ENCODE peak calls at places on chromosome 1, in six cellular contexts. O, E, T, W, G and J are unnamed samples.
A peak's percentile ranks its signal among the peaks of the same experiment; 100 is the strongest.

GRCh38 chr1:36446261-36446660 is 4.0 kb downstream of the OSCP1 start:
- DNase-seq in O (no peak), E (no peak), T (no peak), W (peak; percentile 59), G (no peak), J (no peak)

GRCh38 chr1:89757532-89757931 is 63.3 kb upstream of the LRRC8D start:
- DNase-seq in O (peak; percentile 78), E (no peak), T (peak; percentile 57), W (peak; percentile 35), G (no peak), J (no peak)

GRCh38 chr1:2912424-2912823 is 108.8 kb upstream of the ACTRT2 start:
- DNase-seq in O (no peak), E (no peak), T (no peak), W (no peak), G (no peak), J (no peak)

GRCh38 chr1:210584439-210585113 is 255.9 kb downstream of the HHAT start:
- DNase-seq in O (peak; percentile 71), E (peak; percentile 50), T (peak; percentile 41), W (peak; percentile 75), G (peak; percentile 21), J (peak; percentile 32)

GRCh38 chr1:115544131-115544530 is 97.6 kb upstream of the VANGL1 start:
- DNase-seq in O (no peak), E (no peak), T (no peak), W (no peak), G (no peak), J (peak; percentile 14)

GRCh38 chr1:152029144-152029936 is 7.5 kb downstream of the S100A11 start:
- DNase-seq in O (no peak), E (no peak), T (no peak), W (no peak), G (no peak), J (no peak)

GRCh38 chr1:56803561-56804156 is 15.5 kb downstream of the FYB2 start:
- DNase-seq in O (no peak), E (peak; percentile 10), T (no peak), W (peak; percentile 34), G (no peak), J (no peak)

GRCh38 chr1:94805912-94806311 is 14.2 kb upstream of the SLC44A3 start:
- DNase-seq in O (peak; percentile 61), E (peak; percentile 30), T (peak; percentile 44), W (peak; percentile 63), G (peak; percentile 59), J (no peak)

GRCh38 chr1:19448491-19449439 is 36.6 kb downstream of the CAPZB start:
- DNase-seq in O (peak; percentile 60), E (peak; percentile 97), T (no peak), W (peak; percentile 89), G (peak; percentile 65), J (peak; percentile 88)

GRCh38 chr1:229270547-229271447 is at the start of gene RAB4A:
- DNase-seq in O (peak; percentile 92), E (peak; percentile 44), T (peak; percentile 66), W (peak; percentile 99), G (peak; percentile 77), J (peak; percentile 34)

GRCh38 chr1:27538793-27539192 is 48.8 kb upstream of the WASF2 start:
- DNase-seq in O (no peak), E (peak; percentile 67), T (peak; percentile 12), W (no peak), G (no peak), J (no peak)

GRCh38 chr1:201881617-201882016 is 7.1 kb upstream of the SHISA4 start:
- DNase-seq in O (no peak), E (no peak), T (no peak), W (no peak), G (no peak), J (no peak)

GRCh38 chr1:156663178-156663577 is 14.0 kb downstream of the NES start:
- DNase-seq in O (no peak), E (no peak), T (no peak), W (no peak), G (peak; percentile 58), J (no peak)

GRCh38 chr1:66291047-66291864 is 242.7 kb upstream of the SGIP1 start:
- DNase-seq in O (no peak), E (no peak), T (no peak), W (no peak), G (no peak), J (no peak)

GRCh38 chr1:175130649-175131045 is 61.9 kb downstream of the KIAA0040 start:
- DNase-seq in O (no peak), E (no peak), T (no peak), W (no peak), G (no peak), J (no peak)

GRCh38 chr1:154727409-154727808 is 119.4 kb upstream of the ADAR start:
- DNase-seq in O (no peak), E (no peak), T (no peak), W (no peak), G (no peak), J (no peak)

GRCh38 chr1:154730986-154731489 is 123.1 kb upstream of the ADAR start:
- DNase-seq in O (no peak), E (no peak), T (no peak), W (no peak), G (peak; percentile 71), J (no peak)

GRCh38 chr1:154729598-154729997 is 121.6 kb upstream of the ADAR start:
- DNase-seq in O (no peak), E (no peak), T (no peak), W (no peak), G (peak; percentile 28), J (no peak)

GRCh38 chr1:154729031-154729442 is 121.1 kb upstream of the ADAR start:
- DNase-seq in O (no peak), E (no peak), T (no peak), W (no peak), G (peak; percentile 68), J (no peak)

GRCh38 chr1:154730251-154730650 is 122.3 kb upstream of the ADAR start:
- DNase-seq in O (no peak), E (no peak), T (no peak), W (no peak), G (no peak), J (no peak)
- H3K4me3 ChIP-seq in O (no peak overlapping the region), E (no peak overlapping the region), T (no peak overlapping the region), W (no peak overlapping the region), G (no peak overlapping the region), J (no peak overlapping the region)

DNA sequence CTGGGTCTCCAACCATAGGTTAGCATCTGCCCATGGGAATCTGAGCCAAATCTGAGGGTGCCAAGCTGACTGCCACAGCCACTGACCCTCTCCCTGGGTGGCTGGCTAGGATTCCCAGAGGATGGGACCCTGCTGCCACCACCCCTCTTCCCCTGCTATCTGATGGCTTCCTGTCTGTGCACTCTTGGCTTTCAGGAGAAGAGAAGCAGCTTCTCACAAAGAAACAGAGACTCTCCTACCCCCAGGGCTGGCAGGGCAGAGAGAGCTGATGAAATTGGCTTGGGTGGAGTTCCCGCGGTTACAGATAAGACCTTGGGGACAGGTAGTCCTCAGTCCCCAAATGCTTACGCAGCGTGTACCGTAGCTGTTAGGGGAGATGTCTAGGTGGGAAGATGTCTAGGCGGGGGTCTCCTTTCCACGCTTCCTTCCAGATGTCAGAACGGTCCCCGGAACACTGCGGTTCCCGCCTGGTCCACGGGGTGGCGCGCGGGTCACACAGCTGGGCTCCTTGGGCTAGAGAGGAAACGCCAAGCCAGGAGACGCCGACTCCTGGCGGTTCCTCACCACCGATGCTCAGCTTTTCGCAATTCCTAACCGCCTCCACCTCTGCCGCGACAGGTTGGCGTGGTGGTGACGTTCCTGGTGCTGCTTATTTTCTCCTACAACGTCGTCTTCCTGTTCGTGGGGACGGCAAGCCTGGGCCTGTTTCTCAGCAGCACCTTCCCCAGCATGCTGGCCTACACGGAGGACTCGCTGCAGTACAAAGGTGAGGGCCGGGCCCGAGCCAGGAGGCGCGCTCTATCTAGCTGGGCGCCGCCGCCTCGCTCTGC is 40.1 kb downstream of the ELK4 start:
- DNase-seq in O (peak; percentile 89), E (no peak), T (peak; percentile 89), W (peak; percentile 87), G (peak; percentile 89), J (peak; percentile 10)
- H3K4me3 ChIP-seq in O (peak overlapping the region; percentile 44), E (peak overlapping the region; percentile 31), T (peak overlapping the region; percentile 61), W (peak overlapping the region; percentile 41), G (peak overlapping the region; percentile 37), J (peak overlapping the region; percentile 24)

GRCh38 chr1:159190441-159190840 is 14.2 kb upstream of the ACKR1 start:
- DNase-seq in O (no peak), E (no peak), T (no peak), W (no peak), G (no peak), J (no peak)

GRCh38 chr1:159184201-159184600 is 12.8 kb downstream of the CADM3 start:
- DNase-seq in O (no peak), E (no peak), T (no peak), W (no peak), G (no peak), J (no peak)

GRCh38 chr1:159188375-159188788 is 16.3 kb upstream of the ACKR1 start:
- DNase-seq in O (peak; percentile 75), E (no peak), T (no peak), W (no peak), G (peak; percentile 64), J (no peak)

GRCh38 chr1:159185121-159185520 is 13.7 kb downstream of the CADM3 start:
- DNase-seq in O (no peak), E (no peak), T (no peak), W (no peak), G (no peak), J (no peak)

DNA sequence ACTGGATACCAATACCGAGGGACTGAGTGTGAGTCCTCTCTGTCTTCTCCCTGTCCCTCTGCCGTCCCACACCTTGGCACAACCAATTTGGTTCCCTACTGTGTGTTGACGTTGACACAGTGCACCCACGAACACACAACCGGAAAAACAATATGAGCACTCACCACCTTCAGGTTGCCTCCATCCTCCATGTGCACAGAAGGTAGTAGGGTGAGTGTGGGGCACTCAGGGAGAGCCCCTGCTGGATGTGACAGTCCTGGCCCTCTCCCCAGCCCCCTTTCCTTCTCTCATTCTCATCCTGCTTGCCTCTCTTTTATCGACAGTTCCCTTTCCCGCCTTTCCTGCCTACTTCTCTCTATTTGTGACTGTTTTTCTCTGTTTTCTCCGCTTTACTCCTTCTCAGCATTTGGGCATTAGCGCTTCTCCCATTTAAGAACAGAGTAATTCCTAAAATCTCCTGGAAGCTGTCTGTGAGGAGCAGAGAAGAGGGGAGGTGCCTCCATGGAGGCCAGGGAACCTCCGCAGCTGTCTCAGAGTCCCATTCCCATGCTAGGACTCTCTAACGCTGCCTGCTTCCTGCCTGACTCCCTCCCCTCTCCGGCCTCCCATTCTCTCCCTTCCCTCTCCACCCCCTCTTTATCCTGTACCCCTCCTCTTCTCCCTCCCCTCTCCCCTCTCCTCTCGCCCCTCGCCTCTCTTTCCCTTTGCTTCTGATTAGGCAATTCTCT is 16.4 kb downstream of the CADM3 start:
- DNase-seq in O (no peak), E (no peak), T (no peak), W (no peak), G (no peak), J (no peak)
- H3K4me3 ChIP-seq in O (peak overlapping the region; percentile 41), E (no peak overlapping the region), T (no peak overlapping the region), W (no peak overlapping the region), G (peak overlapping the region; percentile 16), J (no peak overlapping the region)

GRCh38 chr1:9008236-9008635 is 18.0 kb downstream of the SLC2A7 start:
- DNase-seq in O (no peak), E (no peak), T (no peak), W (no peak), G (no peak), J (no peak)
- H3K4me3 ChIP-seq in O (no peak overlapping the region), E (no peak overlapping the region), T (no peak overlapping the region), W (no peak overlapping the region), G (no peak overlapping the region), J (no peak overlapping the region)

DNA sequence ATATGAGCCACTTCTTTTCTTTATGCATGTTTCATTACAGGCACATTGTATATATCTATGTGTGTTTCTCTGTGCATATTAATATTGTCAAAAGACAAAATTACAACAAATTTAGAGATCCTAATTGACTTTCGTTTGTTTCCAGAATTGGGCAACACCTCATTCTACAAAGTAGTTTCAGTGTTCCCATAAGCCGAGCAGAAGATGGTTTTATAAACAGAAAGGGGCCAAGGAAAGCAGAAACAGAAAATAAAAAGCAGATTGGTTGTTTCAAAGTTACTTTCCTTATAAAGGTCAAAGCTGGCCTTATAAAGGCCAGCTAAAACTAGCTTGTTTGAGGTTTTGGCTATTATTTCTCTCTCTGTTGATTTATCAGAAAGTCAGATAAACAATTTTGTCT is 116.2 kb upstream of the FGGY start:
- DNase-seq in O (no peak), E (no peak), T (no peak), W (no peak), G (no peak), J (no peak)
- H3K4me3 ChIP-seq in O (no peak overlapping the region), E (no peak overlapping the region), T (no peak overlapping the region), W (no peak overlapping the region), G (no peak overlapping the region), J (no peak overlapping the region)